ENCODE peak calls at places on chromosomes 16 and 17, in six cellular contexts. One of them, this sample, is unnamed.

GRCh38 chr16:88769617-88770458 is 15.2 kb downstream of the PIEZO1 start:
- DNase-seq in H9: peak
- DNase-seq in H1: peak
- DNase-seq in IMR-90: no peak
- DNase-seq in mesenchymal stem cell: peak
- DNase-seq in trophoblast cell: peak
- DNase-seq in this sample: peak

GRCh38 chr17:2734939-2735338 is 14.5 kb downstream of the CCDC92B start:
- DNase-seq in H9: no peak
- DNase-seq in H1: no peak
- DNase-seq in IMR-90: no peak
- DNase-seq in mesenchymal stem cell: no peak
- DNase-seq in trophoblast cell: no peak
- DNase-seq in this sample: no peak

GRCh38 chr16:70681382-70682238 is 4.2 kb downstream of the MTSS2 start:
- DNase-seq in H9: no peak
- DNase-seq in H1: no peak
- DNase-seq in IMR-90: no peak
- DNase-seq in mesenchymal stem cell: no peak
- DNase-seq in trophoblast cell: no peak
- DNase-seq in this sample: no peak

GRCh38 chr17:15921640-15922039 is 23.3 kb upstream of the ADORA2B start:
- DNase-seq in H9: no peak
- DNase-seq in H1: no peak
- DNase-seq in IMR-90: no peak
- DNase-seq in mesenchymal stem cell: no peak
- DNase-seq in trophoblast cell: no peak
- DNase-seq in this sample: no peak

GRCh38 chr17:39667262-39668140 is 752 bp upstream of the PNMT start:
- DNase-seq in H9: no peak
- DNase-seq in H1: no peak
- DNase-seq in IMR-90: no peak
- DNase-seq in mesenchymal stem cell: no peak
- DNase-seq in trophoblast cell: no peak
- DNase-seq in this sample: no peak

GRCh38 chr17:8072727-8073461 is 14.6 kb downstream of the ALOX12B start:
- DNase-seq in H9: peak
- DNase-seq in H1: no peak
- DNase-seq in IMR-90: no peak
- DNase-seq in mesenchymal stem cell: peak
- DNase-seq in trophoblast cell: no peak
- DNase-seq in this sample: no peak

GRCh38 chr17:82059272-82060000 is 6.2 kb downstream of the DUS1L start:
- DNase-seq in H9: no peak
- DNase-seq in H1: no peak
- DNase-seq in IMR-90: no peak
- DNase-seq in mesenchymal stem cell: no peak
- DNase-seq in trophoblast cell: no peak
- DNase-seq in this sample: no peak

GRCh38 chr17:2860045-2860444 is 63.8 kb downstream of the RAP1GAP2 start:
- DNase-seq in H9: no peak
- DNase-seq in H1: no peak
- DNase-seq in IMR-90: no peak
- DNase-seq in mesenchymal stem cell: no peak
- DNase-seq in trophoblast cell: no peak
- DNase-seq in this sample: no peak

GRCh38 chr17:75588546-75589016 is 981 bp downstream of the MYO15B start:
- DNase-seq in H9: no peak
- DNase-seq in H1: no peak
- DNase-seq in IMR-90: no peak
- DNase-seq in mesenchymal stem cell: no peak
- DNase-seq in trophoblast cell: no peak
- DNase-seq in this sample: peak

GRCh38 chr16:24851700-24852099 is 5.9 kb downstream of the SLC5A11 start:
- DNase-seq in H9: no peak
- DNase-seq in H1: no peak
- DNase-seq in IMR-90: peak
- DNase-seq in mesenchymal stem cell: peak
- DNase-seq in trophoblast cell: no peak
- DNase-seq in this sample: no peak

GRCh38 chr17:67221062-67221998 is 23.7 kb downstream of the HELZ start:
- DNase-seq in H9: no peak
- DNase-seq in H1: no peak
- DNase-seq in IMR-90: peak
- DNase-seq in mesenchymal stem cell: peak
- DNase-seq in trophoblast cell: peak
- DNase-seq in this sample: no peak

GRCh38 chr16:88384222-88385111 is 1.7 kb downstream of the ZNF469 start:
- DNase-seq in H9: no peak
- DNase-seq in H1: no peak
- DNase-seq in IMR-90: no peak
- DNase-seq in mesenchymal stem cell: no peak
- DNase-seq in trophoblast cell: no peak
- DNase-seq in this sample: no peak

GRCh38 chr16:25135239-25135878 is 23.8 kb downstream of the LCMT1 start:
- DNase-seq in H9: no peak
- DNase-seq in H1: no peak
- DNase-seq in IMR-90: peak
- DNase-seq in mesenchymal stem cell: peak
- DNase-seq in trophoblast cell: peak
- DNase-seq in this sample: no peak

GRCh38 chr16:23323224-23324030 is 21.3 kb downstream of the SCNN1B start:
- DNase-seq in H9: no peak
- DNase-seq in H1: no peak
- DNase-seq in IMR-90: no peak
- DNase-seq in mesenchymal stem cell: no peak
- DNase-seq in trophoblast cell: no peak
- DNase-seq in this sample: no peak

GRCh38 chr17:65121916-65122821 is 15.0 kb upstream of the RGS9 start:
- DNase-seq in H9: no peak
- DNase-seq in H1: no peak
- DNase-seq in IMR-90: no peak
- DNase-seq in mesenchymal stem cell: no peak
- DNase-seq in trophoblast cell: no peak
- DNase-seq in this sample: no peak

GRCh38 chr16:31498493-31498892 is 9.7 kb downstream of the RUSF1 start:
- DNase-seq in H9: no peak
- DNase-seq in H1: no peak
- DNase-seq in IMR-90: no peak
- DNase-seq in mesenchymal stem cell: no peak
- DNase-seq in trophoblast cell: no peak
- DNase-seq in this sample: no peak

GRCh38 chr16:49458221-49458620 is 84.6 kb downstream of the C16orf78 start:
- DNase-seq in H9: peak
- DNase-seq in H1: no peak
- DNase-seq in IMR-90: no peak
- DNase-seq in mesenchymal stem cell: no peak
- DNase-seq in trophoblast cell: no peak
- DNase-seq in this sample: no peak

GRCh38 chr16:69812213-69813014 is 50.3 kb downstream of the WWP2 start:
- DNase-seq in H9: no peak
- DNase-seq in H1: no peak
- DNase-seq in IMR-90: no peak
- DNase-seq in mesenchymal stem cell: no peak
- DNase-seq in trophoblast cell: no peak
- DNase-seq in this sample: no peak

GRCh38 chr16:7268182-7268581 is 64.5 kb upstream of the RBFOX1 start:
- DNase-seq in H9: peak
- DNase-seq in H1: peak
- DNase-seq in IMR-90: no peak
- DNase-seq in mesenchymal stem cell: no peak
- DNase-seq in trophoblast cell: no peak
- DNase-seq in this sample: peak

GRCh38 chr16:31213877-31214704 is at the start of gene TRIM72:
- DNase-seq in H9: no peak
- DNase-seq in H1: no peak
- DNase-seq in IMR-90: no peak
- DNase-seq in mesenchymal stem cell: no peak
- DNase-seq in trophoblast cell: no peak
- DNase-seq in this sample: no peak

GRCh38 chr16:7137560-7138330 is 194.9 kb upstream of the RBFOX1 start:
- DNase-seq in H9: no peak
- DNase-seq in H1: no peak
- DNase-seq in IMR-90: no peak
- DNase-seq in mesenchymal stem cell: no peak
- DNase-seq in trophoblast cell: peak
- DNase-seq in this sample: no peak

GRCh38 chr16:82935781-82936180 is 309.0 kb downstream of the CDH13 start:
- DNase-seq in H9: no peak
- DNase-seq in H1: no peak
- DNase-seq in IMR-90: no peak
- DNase-seq in mesenchymal stem cell: no peak
- DNase-seq in trophoblast cell: no peak
- DNase-seq in this sample: no peak

GRCh38 chr16:1909661-1910231 is 8.5 kb downstream of the HS3ST6 start:
- DNase-seq in H9: peak
- DNase-seq in H1: no peak
- DNase-seq in IMR-90: no peak
- DNase-seq in mesenchymal stem cell: no peak
- DNase-seq in trophoblast cell: no peak
- DNase-seq in this sample: no peak

GRCh38 chr16:12575288-12575687 is 228.4 kb downstream of the CPPED1 start:
- DNase-seq in H9: no peak
- DNase-seq in H1: no peak
- DNase-seq in IMR-90: no peak
- DNase-seq in mesenchymal stem cell: no peak
- DNase-seq in trophoblast cell: no peak
- DNase-seq in this sample: no peak

GRCh38 chr17:3838206-3838605 is 7.8 kb downstream of the NCBP3 start:
- DNase-seq in H9: no peak
- DNase-seq in H1: no peak
- DNase-seq in IMR-90: no peak
- DNase-seq in mesenchymal stem cell: no peak
- DNase-seq in trophoblast cell: peak
- DNase-seq in this sample: no peak

GRCh38 chr16:12320298-12320706 is 343.8 kb downstream of the SNX29 start:
- DNase-seq in H9: no peak
- DNase-seq in H1: no peak
- DNase-seq in IMR-90: peak
- DNase-seq in mesenchymal stem cell: peak
- DNase-seq in trophoblast cell: no peak
- DNase-seq in this sample: no peak

GRCh38 chr17:74937064-74938051 is 1.7 kb downstream of the OTOP3 start:
- DNase-seq in H9: no peak
- DNase-seq in H1: no peak
- DNase-seq in IMR-90: no peak
- DNase-seq in mesenchymal stem cell: no peak
- DNase-seq in trophoblast cell: no peak
- DNase-seq in this sample: peak

GRCh38 chr17:82985973-82986372 is 93.4 kb upstream of the METRNL start:
- DNase-seq in H9: peak
- DNase-seq in H1: no peak
- DNase-seq in IMR-90: peak
- DNase-seq in mesenchymal stem cell: peak
- DNase-seq in trophoblast cell: no peak
- DNase-seq in this sample: no peak

GRCh38 chr17:35342207-35342744 is 31.1 kb downstream of the SLFN11 start:
- DNase-seq in H9: no peak
- DNase-seq in H1: no peak
- DNase-seq in IMR-90: no peak
- DNase-seq in mesenchymal stem cell: no peak
- DNase-seq in trophoblast cell: no peak
- DNase-seq in this sample: no peak

GRCh38 chr17:4944554-4945175 is 3.7 kb downstream of the PFN1 start:
- DNase-seq in H9: peak
- DNase-seq in H1: no peak
- DNase-seq in IMR-90: no peak
- DNase-seq in mesenchymal stem cell: no peak
- DNase-seq in trophoblast cell: no peak
- DNase-seq in this sample: no peak

GRCh38 chr16:77993586-77993985 is 28.8 kb upstream of the CLEC3A start:
- DNase-seq in H9: no peak
- DNase-seq in H1: no peak
- DNase-seq in IMR-90: peak
- DNase-seq in mesenchymal stem cell: peak
- DNase-seq in trophoblast cell: peak
- DNase-seq in this sample: no peak

GRCh38 chr17:7842950-7843535 is 9.0 kb downstream of the KDM6B start:
- DNase-seq in H9: peak
- DNase-seq in H1: no peak
- DNase-seq in IMR-90: peak
- DNase-seq in mesenchymal stem cell: peak
- DNase-seq in trophoblast cell: peak
- DNase-seq in this sample: no peak

DNA sequence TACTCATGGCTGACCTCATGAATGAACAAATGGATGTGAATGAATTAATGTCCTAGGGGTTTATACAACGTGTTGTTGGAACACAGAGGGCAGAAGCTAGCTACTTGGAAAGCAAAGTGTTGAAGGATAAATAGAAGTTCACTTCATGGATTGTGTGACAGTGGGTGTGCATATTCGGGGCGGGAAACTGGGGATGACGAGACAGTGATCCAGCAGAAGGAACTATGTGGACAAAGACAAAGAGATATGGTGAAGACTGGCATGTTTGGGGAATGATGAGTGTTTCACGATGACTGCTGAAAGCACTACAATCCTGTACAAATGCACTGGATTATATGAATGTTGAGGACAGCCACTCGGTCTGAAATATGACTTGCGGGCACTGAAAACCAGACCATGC is 250.5 kb upstream of the C16orf82 start:
- DNase-seq in H9: no peak
- DNase-seq in H1: no peak
- DNase-seq in IMR-90: no peak
- DNase-seq in mesenchymal stem cell: no peak
- DNase-seq in trophoblast cell: no peak
- DNase-seq in this sample: no peak
- H4K91ac ChIP-seq in H9: no peak
- H4K91ac ChIP-seq in H1: no peak
- H4K91ac ChIP-seq in IMR-90: no peak
- H4K91ac ChIP-seq in mesenchymal stem cell: no peak
- H4K91ac ChIP-seq in trophoblast cell: no peak
- H4K91ac ChIP-seq in this sample: no peak

GRCh38 chr16:10753670-10754069 is 10.0 kb downstream of the NUBP1 start:
- DNase-seq in H9: no peak
- DNase-seq in H1: no peak
- DNase-seq in IMR-90: no peak
- DNase-seq in mesenchymal stem cell: no peak
- DNase-seq in trophoblast cell: no peak
- DNase-seq in this sample: no peak
- H4K91ac ChIP-seq in H9: no peak
- H4K91ac ChIP-seq in H1: no peak
- H4K91ac ChIP-seq in IMR-90: no peak
- H4K91ac ChIP-seq in mesenchymal stem cell: no peak
- H4K91ac ChIP-seq in trophoblast cell: no peak
- H4K91ac ChIP-seq in this sample: no peak

GRCh38 chr17:1420981-1421380 is 21.0 kb upstream of the YWHAE start:
- DNase-seq in H9: no peak
- DNase-seq in H1: no peak
- DNase-seq in IMR-90: no peak
- DNase-seq in mesenchymal stem cell: no peak
- DNase-seq in trophoblast cell: no peak
- DNase-seq in this sample: no peak
- H4K91ac ChIP-seq in H9: no peak
- H4K91ac ChIP-seq in H1: no peak
- H4K91ac ChIP-seq in IMR-90: no peak
- H4K91ac ChIP-seq in mesenchymal stem cell: no peak
- H4K91ac ChIP-seq in trophoblast cell: no peak
- H4K91ac ChIP-seq in this sample: no peak

GRCh38 chr16:29256501-29256981 is 150.0 kb downstream of the NPIPB11 start:
- DNase-seq in H9: peak
- DNase-seq in H1: no peak
- DNase-seq in IMR-90: no peak
- DNase-seq in mesenchymal stem cell: no peak
- DNase-seq in trophoblast cell: no peak
- DNase-seq in this sample: no peak
- H4K91ac ChIP-seq in H9: no peak
- H4K91ac ChIP-seq in H1: peak
- H4K91ac ChIP-seq in IMR-90: peak
- H4K91ac ChIP-seq in mesenchymal stem cell: peak
- H4K91ac ChIP-seq in trophoblast cell: no peak
- H4K91ac ChIP-seq in this sample: no peak

This sample was measured in neuronal stem cell.